ENCODE peak calls at places on chromosomes 4 and X, in four cellular contexts. A is ovary, J is esophagus squamous epithelium, F is thyroid gland. U is an unnamed sample.

GRCh38 chrX:110383414-110383813 is 24.8 kb downstream of the RTL9 start:
- DNase-seq in A (no peak), J (no peak), F (no peak), U (no peak)

GRCh38 chr4:117768610-117769009 is 265.7 kb upstream of the NDST3 start:
- DNase-seq in A (no peak), J (no peak), F (no peak), U (no peak)

GRCh38 chr4:101252721-101253120 is 94.6 kb downstream of the PPP3CA start:
- DNase-seq in A (no peak), J (no peak), F (peak), U (no peak)

GRCh38 chrX:55919367-55920221 is 202.0 kb downstream of the RRAGB start:
- DNase-seq in A (no peak), J (no peak), F (no peak), U (no peak)

GRCh38 chr4:165874799-165875371 is 1.8 kb downstream of the TLL1 start:
- DNase-seq in A (no peak), J (no peak), F (peak), U (no peak)

GRCh38 chrX:44343412-44343942 is at the start of gene EFHC2:
- DNase-seq in A (peak), J (no peak), F (peak), U (peak)

GRCh38 chrX:109472939-109473713 is 8.8 kb downstream of the GUCY2F start:
- DNase-seq in A (peak), J (no peak), F (no peak), U (no peak)

GRCh38 chrX:49177338-49177833 is 5.7 kb downstream of the PLP2 start:
- DNase-seq in A (no peak), J (no peak), F (no peak), U (no peak)

GRCh38 chrX:40108084-40108958 is 10.6 kb upstream of the BCOR start:
- DNase-seq in A (peak), J (no peak), F (peak), U (peak)

GRCh38 chrX:88526385-88526784 is 220.6 kb upstream of the CPXCR1 start:
- DNase-seq in A (no peak), J (no peak), F (no peak), U (no peak)

GRCh38 chr4:155539746-155540145 is 126.9 kb upstream of the GUCY1A1 start:
- DNase-seq in A (no peak), J (no peak), F (no peak), U (no peak)

GRCh38 chrX:132638313-132638712 is 149.5 kb upstream of the MBNL3 start:
- DNase-seq in A (no peak), J (no peak), F (no peak), U (no peak)

GRCh38 chr4:15809058-15809457 is 30.9 kb downstream of the CD38 start:
- DNase-seq in A (no peak), J (no peak), F (no peak), U (no peak)

DNA sequence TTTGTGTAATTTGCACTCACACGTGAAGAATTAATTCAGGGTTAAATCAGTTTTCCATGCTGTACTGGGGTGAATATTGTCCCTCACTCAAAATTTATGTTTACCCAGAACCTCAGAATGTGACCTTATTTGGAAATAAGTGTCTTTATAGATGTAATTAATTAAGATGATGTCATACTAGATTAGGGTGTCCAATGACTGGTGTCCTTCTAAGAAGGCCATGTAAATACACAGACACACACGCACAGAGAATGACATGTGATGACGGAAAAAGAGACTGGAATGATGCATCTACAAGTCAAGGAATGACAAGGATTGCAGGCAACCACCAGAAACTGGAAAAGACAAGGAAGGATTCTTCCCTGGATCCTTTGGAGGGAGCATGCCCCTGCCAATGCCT is 84.6 kb upstream of the GPR34 start:
- DNase-seq in A (no peak), J (no peak), F (no peak), U (no peak)
- H3K27ac ChIP-seq in A (no peak), J (no peak), F (no peak), U (no peak)

GRCh38 chr4:189096717-189097116 is 844.0 kb upstream of the FRG1 start:
- DNase-seq in A (no peak), J (no peak), F (no peak), U (no peak)
- TF ChIP-seq CTCF in A (no peak), J (no peak), F (no peak), U (no peak)

GRCh38 chr4:7655549-7656243 is 221.0 kb upstream of the PSAPL1 start:
- DNase-seq in A (peak), J (no peak), F (no peak), U (no peak)
- H3K27ac ChIP-seq in A (peak), J (no peak), F (no peak), U (peak)

GRCh38 chr4:184398741-184399504 is 75.4 kb downstream of the IRF2 start:
- DNase-seq in A (peak), J (no peak), F (no peak), U (no peak)

GRCh38 chr4:184400891-184401290 is 73.5 kb downstream of the IRF2 start:
- DNase-seq in A (no peak), J (no peak), F (no peak), U (no peak)

GRCh38 chr4:184399505-184399893 is 74.9 kb downstream of the IRF2 start:
- DNase-seq in A (peak), J (no peak), F (no peak), U (no peak)

GRCh38 chr4:184401397-184402171 is 72.8 kb downstream of the IRF2 start:
- DNase-seq in A (no peak), J (no peak), F (no peak), U (no peak)

GRCh38 chr4:184400375-184400870 is 73.9 kb downstream of the IRF2 start:
- DNase-seq in A (no peak), J (no peak), F (no peak), U (no peak)
- TF ChIP-seq CTCF in A (no peak), J (peak), F (no peak), U (no peak)

GRCh38 chr4:146482788-146483187 is 39.0 kb downstream of the SLC10A7 start:
- DNase-seq in A (no peak), J (no peak), F (no peak), U (no peak)
- H3K27ac ChIP-seq in A (no peak), J (no peak), F (no peak), U (no peak)

DNA sequence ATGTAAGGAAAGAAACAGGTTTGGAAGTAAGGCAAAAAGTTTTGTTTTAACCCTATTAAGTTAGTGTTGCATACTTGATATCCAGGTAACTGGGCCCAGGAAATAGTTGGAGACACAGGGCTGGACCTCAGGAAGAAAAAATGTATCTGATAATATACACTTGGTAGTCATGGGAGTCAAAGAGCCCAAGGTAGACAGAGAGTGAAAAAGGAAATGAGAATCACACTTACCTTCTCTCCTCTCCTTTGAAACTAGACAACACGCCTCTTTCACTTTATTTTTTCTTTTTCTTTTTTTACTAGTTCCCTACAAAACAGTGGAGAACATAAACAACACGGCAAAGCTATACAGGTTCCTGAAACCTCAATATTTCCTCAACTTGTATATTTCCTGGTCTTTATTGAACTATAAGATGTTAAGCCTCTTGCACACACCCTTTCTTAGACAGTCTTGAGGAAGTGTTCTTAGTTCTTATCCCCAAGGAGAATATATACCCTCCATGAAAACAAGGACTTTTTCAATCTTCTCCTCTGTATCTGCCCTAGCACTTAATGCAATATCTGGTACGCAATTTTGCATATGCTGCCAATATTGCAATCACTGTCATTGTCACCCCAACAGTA is 27.2 kb downstream of the SYTL4 start:
- DNase-seq in A (no peak), J (no peak), F (no peak), U (no peak)
- TF ChIP-seq CTCF in A (no peak), J (no peak), F (no peak), U (no peak)

DNA sequence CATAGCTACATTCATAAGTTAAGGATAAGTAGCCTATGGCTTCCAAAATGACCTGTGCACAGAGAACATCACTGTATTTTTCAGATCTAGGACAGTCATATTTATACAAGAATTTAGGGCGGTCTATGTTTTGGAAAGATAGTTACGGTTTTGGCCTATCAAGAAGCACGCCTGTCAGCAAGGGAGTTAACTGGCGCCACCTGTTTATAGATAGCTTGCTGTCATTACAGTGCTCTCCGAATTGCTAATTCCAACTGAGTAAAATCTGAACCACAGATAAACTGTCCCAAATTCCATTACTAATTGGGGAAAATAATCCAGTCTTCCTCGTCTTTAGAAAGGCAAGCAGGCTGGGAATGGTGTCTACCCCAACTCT is 641 bp downstream of the ABCB7 start:
- DNase-seq in A (no peak), J (no peak), F (no peak), U (no peak)
- H3K27ac ChIP-seq in A (no peak), J (peak), F (peak), U (no peak)